ENCODE peak calls at places on chromosomes 13 and 19, in nine cellular contexts. A is heart left ventricle, X is A549, L is H54, K is tibial nerve, Z is transverse colon, V is IMR-90, W is ovary, M is GM12891. E is an unnamed sample.

GRCh38 chr19:3710265-3710812 is 2.2 kb downstream of the TJP3 start:
- DNase-seq in A (peak; percentile 87), X (peak; percentile 82), L (no peak), K (peak; percentile 52), Z (peak; percentile 97), V (peak; percentile 43), W (no peak), M (no peak), E (no peak)

GRCh38 chr19:15897738-15898276 is at the start of gene CYP4F2:
- DNase-seq in A (no peak), X (no peak), L (no peak), K (no peak), Z (peak; percentile 50), V (no peak), W (no peak), M (no peak), E (no peak)

GRCh38 chr19:50387176-50387867 is 3.2 kb downstream of the POLD1 start:
- DNase-seq in A (no peak), X (no peak), L (no peak), K (no peak), Z (no peak), V (peak; percentile 63), W (no peak), M (no peak), E (no peak)

GRCh38 chr19:54302252-54302651 is 10.7 kb downstream of the LILRA5 start:
- DNase-seq in A (no peak), X (no peak), L (no peak), K (no peak), Z (no peak), V (no peak), W (no peak), M (no peak), E (no peak)

GRCh38 chr19:374183-374885 is 29.7 kb upstream of the MIER2 start:
- DNase-seq in A (no peak), X (no peak), L (no peak), K (no peak), Z (no peak), V (no peak), W (no peak), M (no peak), E (no peak)

GRCh38 chr13:92103673-92104296 is 705.4 kb downstream of the GPC5 start:
- DNase-seq in A (no peak), X (no peak), L (no peak), K (no peak), Z (no peak), V (peak; percentile 9), W (no peak), M (no peak), E (no peak)

GRCh38 chr19:55047951-55048350 is 9.9 kb upstream of the GP6 start:
- DNase-seq in A (no peak), X (no peak), L (no peak), K (no peak), Z (no peak), V (no peak), W (no peak), M (no peak), E (no peak)

GRCh38 chr13:35159041-35159440 is 217.0 kb downstream of the NBEA start:
- DNase-seq in A (no peak), X (no peak), L (no peak), K (no peak), Z (no peak), V (no peak), W (no peak), M (no peak), E (no peak)

GRCh38 chr13:50511877-50512332 is 331.6 kb downstream of the DLEU7 start:
- DNase-seq in A (no peak), X (no peak), L (no peak), K (no peak), Z (peak; percentile 14), V (no peak), W (no peak), M (no peak), E (peak; percentile 28)

GRCh38 chr19:40721936-40722661 is 5.2 kb downstream of the ITPKC start:
- DNase-seq in A (no peak), X (no peak), L (no peak), K (no peak), Z (no peak), V (peak; percentile 41), W (no peak), M (no peak), E (no peak)

GRCh38 chr19:50820086-50820485 is 3.5 kb downstream of the KLK1 start:
- DNase-seq in A (no peak), X (no peak), L (no peak), K (no peak), Z (peak; percentile 43), V (no peak), W (no peak), M (no peak), E (peak; percentile 31)

GRCh38 chr13:75145926-75146325 is 336.0 kb downstream of the TBC1D4 start:
- DNase-seq in A (no peak), X (no peak), L (no peak), K (no peak), Z (no peak), V (no peak), W (no peak), M (no peak), E (no peak)

GRCh38 chr13:93714171-93714570 is 487.6 kb downstream of the GPC6 start:
- DNase-seq in A (no peak), X (no peak), L (no peak), K (no peak), Z (no peak), V (peak; percentile 15), W (no peak), M (no peak), E (no peak)

DNA sequence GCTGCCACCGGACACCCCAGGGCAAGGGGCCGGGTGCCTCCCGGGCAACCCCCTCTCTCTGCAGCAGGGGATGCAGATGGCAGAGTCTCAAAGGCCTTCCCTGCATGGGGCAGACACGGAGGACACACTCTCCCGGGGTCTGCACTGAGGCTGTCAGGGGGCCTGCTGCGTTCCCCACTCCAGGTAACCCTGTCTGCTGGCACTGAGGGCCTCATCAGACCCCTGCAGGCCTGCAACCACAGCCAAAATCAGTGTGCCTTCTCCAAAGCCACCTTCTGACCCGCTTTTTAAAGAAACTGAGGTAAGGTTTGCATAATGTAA is 93.9 kb downstream of the GNG7 start:
- DNase-seq in A (no peak), X (no peak), L (no peak), K (no peak), Z (no peak), V (no peak), W (no peak), M (no peak), E (no peak)
- TF ChIP-seq POLR2A in A (no peak), X (no peak), L (no peak), K (no peak), Z (no peak), V (no peak), W (no peak), M (no peak), E (no peak)

DNA sequence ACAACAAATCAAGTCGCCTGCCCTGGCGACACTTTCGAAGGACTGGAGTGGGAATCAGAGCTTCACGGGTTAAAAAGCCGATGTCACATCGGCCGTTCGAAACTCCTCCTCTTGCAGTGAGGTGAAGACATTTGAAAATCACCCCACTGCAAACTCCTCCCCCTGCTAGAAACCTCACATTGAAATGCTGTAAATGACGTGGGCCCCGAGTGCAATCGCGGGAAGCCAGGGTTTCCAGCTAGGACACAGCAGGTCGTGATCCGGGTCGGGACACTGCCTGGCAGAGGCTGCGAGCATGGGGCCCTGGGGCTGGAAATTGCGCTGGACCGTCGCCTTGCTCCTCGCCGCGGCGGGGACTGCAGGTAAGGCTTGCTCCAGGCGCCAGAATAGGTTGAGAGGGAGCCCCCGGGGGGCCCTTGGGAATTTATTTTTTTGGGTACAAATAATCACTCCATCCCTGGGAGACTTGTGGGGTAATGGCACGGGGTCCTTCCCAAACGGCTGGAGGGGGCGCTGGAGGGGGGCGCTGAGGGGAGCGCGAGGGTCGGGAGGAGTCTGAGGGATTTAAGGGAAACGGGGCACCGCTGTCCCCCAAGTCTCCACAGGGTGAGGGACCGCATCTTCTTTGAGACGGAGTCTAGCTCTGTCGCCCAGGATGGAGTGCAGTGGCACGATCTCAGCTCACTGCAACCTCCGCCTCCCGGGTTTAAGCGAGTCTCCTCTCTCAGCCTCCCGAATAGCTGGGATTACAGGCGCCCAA is at the start of gene LDLR:
- DNase-seq in A (peak; percentile 90), X (peak; percentile 77), L (peak; percentile 59), K (peak; percentile 78), Z (peak; percentile 87), V (peak; percentile 90), W (peak; percentile 92), M (peak; percentile 60), E (peak; percentile 90)
- TF ChIP-seq POLR2A in A (peak; percentile 29), X (peak; percentile 73), L (peak; percentile 94), K (peak; percentile 28), Z (peak; percentile 97), V (peak; percentile 96), W (peak; percentile 87), M (peak; percentile 80), E (peak; percentile 99)

GRCh38 chr19:1592023-1592754 is 476 bp downstream of the MBD3 start:
- DNase-seq in A (peak; percentile 89), X (peak; percentile 75), L (peak; percentile 91), K (peak; percentile 57), Z (peak; percentile 90), V (peak; percentile 87), W (peak; percentile 85), M (peak; percentile 96), E (peak; percentile 96)
- TF ChIP-seq POLR2A in A (no peak), X (peak; percentile 92), L (peak; percentile 94), K (peak; percentile 67), Z (peak; percentile 77), V (peak; percentile 94), W (peak; percentile 72), M (peak; percentile 91), E (peak; percentile 77)

GRCh38 chr19:43678512-43678911 is 8.5 kb upstream of the PLAUR start:
- DNase-seq in A (no peak), X (no peak), L (no peak), K (no peak), Z (no peak), V (no peak), W (no peak), M (no peak), E (no peak)

GRCh38 chr19:43673702-43674629 is 4.0 kb upstream of the PLAUR start:
- DNase-seq in A (peak; percentile 49), X (no peak), L (no peak), K (no peak), Z (no peak), V (no peak), W (no peak), M (no peak), E (no peak)

GRCh38 chr19:43675906-43676305 is 5.9 kb upstream of the PLAUR start:
- DNase-seq in A (no peak), X (no peak), L (no peak), K (no peak), Z (no peak), V (no peak), W (no peak), M (no peak), E (no peak)

GRCh38 chr19:43674630-43674982 is 4.6 kb upstream of the PLAUR start:
- DNase-seq in A (no peak), X (no peak), L (no peak), K (no peak), Z (no peak), V (peak; percentile 49), W (no peak), M (no peak), E (no peak)

DNA sequence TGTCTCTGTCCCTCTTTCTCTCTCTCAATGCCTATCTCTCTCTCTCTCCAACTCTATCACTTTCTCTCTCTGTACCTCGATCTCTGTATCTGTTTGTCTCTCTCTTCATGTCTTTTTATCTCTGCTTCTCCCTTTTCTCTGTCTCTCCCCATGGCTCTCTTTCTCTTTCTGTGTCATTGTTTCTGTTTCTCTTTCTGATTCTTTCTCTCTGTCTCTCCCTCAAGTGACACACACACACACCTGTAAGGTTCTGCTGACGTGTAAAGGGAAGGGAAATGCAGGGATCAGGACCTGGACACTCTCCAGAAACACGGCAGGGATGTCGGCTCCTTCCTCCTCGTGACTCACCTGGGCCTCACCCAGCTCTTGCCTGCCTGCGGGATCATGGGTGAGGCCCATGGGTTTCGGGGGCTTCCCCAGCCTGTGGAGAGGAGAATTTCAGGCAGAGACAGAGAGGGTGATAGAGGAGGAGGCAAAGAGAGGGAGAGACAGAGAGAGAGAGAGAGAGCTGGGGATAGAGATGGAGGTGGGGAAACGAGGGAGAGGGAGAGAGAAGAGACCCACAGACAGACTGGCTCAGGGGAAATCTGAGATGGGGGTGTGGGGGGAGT is 5.4 kb upstream of the PLAUR start:
- DNase-seq in A (no peak), X (peak; percentile 78), L (peak; percentile 72), K (no peak), Z (peak; percentile 90), V (peak; percentile 78), W (no peak), M (no peak), E (no peak)
- TF ChIP-seq POLR2A in A (no peak), X (no peak), L (no peak), K (no peak), Z (peak; percentile 89), V (no peak), W (no peak), M (no peak), E (no peak)

E was measured in erythroblast.